ENCODE peak calls at places on chromosomes 12 and 14, in four cellular contexts. G is stimulated activated naive B cell treated with anti-CD40 and anti-IgM and Interleukin-4, amounts not matched to agents 10 μg/mL and 1 μg/mL and 100 μg/mL, for 72 hours; H is stimulated activated CD8-positive, alpha-beta memory T cell treated with anti-CD3 and anti-CD28 coated beads, Interleukin-12 subunit alpha, Interleukin-12 subunit beta, amount 100 ng/mL, for 1 hour; I is CD8-positive, alpha-beta memory T cell. K is an unnamed sample.

GRCh38 chr12:4421590-4422031 is 24.0 kb downstream of the FGF6 start:
- DNase-seq in G (no peak), H (peak), I (no peak), K (peak)

GRCh38 chr14:91284791-91285548 is 40.5 kb upstream of the GPR68 start:
- DNase-seq in G (no peak), H (no peak), I (no peak), K (no peak)

GRCh38 chr14:20934148-20934762 is 21.0 kb upstream of the RNASE2 start:
- DNase-seq in G (no peak), H (no peak), I (peak), K (no peak)

GRCh38 chr12:103877934-103878510 is 37.0 kb upstream of the NT5DC3 start:
- DNase-seq in G (peak), H (peak), I (peak), K (peak)

GRCh38 chr14:93132472-93133065 is 16.8 kb upstream of the ITPK1 start:
- DNase-seq in G (no peak), H (no peak), I (no peak), K (no peak)

GRCh38 chr14:30779210-30779609 is 95.1 kb upstream of the COCH start:
- DNase-seq in G (no peak), H (no peak), I (no peak), K (peak)

GRCh38 chr14:43754838-43755237 is 752.2 kb downstream of the FSCB start:
- DNase-seq in G (no peak), H (no peak), I (no peak), K (no peak)

GRCh38 chr14:51304956-51305355 is 64.9 kb downstream of the TMX1 start:
- DNase-seq in G (no peak), H (no peak), I (no peak), K (peak)

GRCh38 chr14:73058923-73059311 is 583 bp downstream of the RBM25 start:
- DNase-seq in G (no peak), H (no peak), I (no peak), K (peak)

GRCh38 chr12:15265868-15266267 is 44.7 kb upstream of the RERG start:
- DNase-seq in G (no peak), H (no peak), I (no peak), K (no peak)

GRCh38 chr12:79451988-79452387 is 238.8 kb downstream of the PAWR start:
- DNase-seq in G (no peak), H (no peak), I (no peak), K (peak)

K was measured in H4.